ENCODE peak calls at places on chromosomes 7 and 10, in nine cellular contexts. B is A549, F is astrocyte of the spinal cord, D is esophagus muscularis mucosa, W is uterus, L is endothelial cell of umbilical vein, E is AG04450, A is psoas muscle, P is heart left ventricle. C is an unnamed sample.

GRCh38 chr7:142746268-142746667 is 3.0 kb upstream of the PRSS1 start:
- DNase-seq in E (no peak), W (no peak), F (no peak), D (peak; percentile 77), B (no peak), L (no peak), P (no peak), A (no peak), C (no peak)

GRCh38 chr7:140316165-140316661 is 82.1 kb downstream of the SLC37A3 start:
- DNase-seq in A (peak; percentile 62), W (peak; percentile 80), B (peak; percentile 79), L (peak; percentile 27), D (peak; percentile 93), P (peak; percentile 70), F (peak; percentile 59), E (peak; percentile 16), C (no peak)

GRCh38 chr10:29646960-29647431 is 12.2 kb upstream of the SVIL start:
- DNase-seq in L (no peak), D (no peak), B (no peak), W (no peak), P (no peak), F (peak; percentile 81), E (no peak), A (no peak), C (no peak)

GRCh38 chr7:7772385-7772784 is 54.0 kb upstream of the RPA3 start:
- DNase-seq in A (no peak), F (peak; percentile 66), B (no peak), L (peak; percentile 11), E (no peak), D (no peak), W (no peak), P (no peak), C (peak; percentile 57)

GRCh38 chr10:101394522-101395133 is 40.7 kb downstream of the BTRC start:
- DNase-seq in E (no peak), F (no peak), P (no peak), W (no peak), D (no peak), A (no peak), L (no peak), B (no peak), C (peak; percentile 12)

GRCh38 chr7:106652092-106652491 is 8.9 kb downstream of the CCDC71L start:
- DNase-seq in D (no peak), E (no peak), A (no peak), B (no peak), L (no peak), W (no peak), P (no peak), F (no peak), C (no peak)

GRCh38 chr10:126634915-126635314 is 35.6 kb downstream of the C10orf90 start:
- DNase-seq in L (no peak), F (peak; percentile 55), W (no peak), P (no peak), D (no peak), E (no peak), A (no peak), B (no peak), C (no peak)

GRCh38 chr7:80781561-80781979 is 137.3 kb downstream of the SEMA3C start:
- DNase-seq in E (peak; percentile 26), B (peak; percentile 76), D (no peak), L (peak; percentile 74), P (no peak), F (peak; percentile 96), W (peak; percentile 54), A (no peak), C (no peak)

DNA sequence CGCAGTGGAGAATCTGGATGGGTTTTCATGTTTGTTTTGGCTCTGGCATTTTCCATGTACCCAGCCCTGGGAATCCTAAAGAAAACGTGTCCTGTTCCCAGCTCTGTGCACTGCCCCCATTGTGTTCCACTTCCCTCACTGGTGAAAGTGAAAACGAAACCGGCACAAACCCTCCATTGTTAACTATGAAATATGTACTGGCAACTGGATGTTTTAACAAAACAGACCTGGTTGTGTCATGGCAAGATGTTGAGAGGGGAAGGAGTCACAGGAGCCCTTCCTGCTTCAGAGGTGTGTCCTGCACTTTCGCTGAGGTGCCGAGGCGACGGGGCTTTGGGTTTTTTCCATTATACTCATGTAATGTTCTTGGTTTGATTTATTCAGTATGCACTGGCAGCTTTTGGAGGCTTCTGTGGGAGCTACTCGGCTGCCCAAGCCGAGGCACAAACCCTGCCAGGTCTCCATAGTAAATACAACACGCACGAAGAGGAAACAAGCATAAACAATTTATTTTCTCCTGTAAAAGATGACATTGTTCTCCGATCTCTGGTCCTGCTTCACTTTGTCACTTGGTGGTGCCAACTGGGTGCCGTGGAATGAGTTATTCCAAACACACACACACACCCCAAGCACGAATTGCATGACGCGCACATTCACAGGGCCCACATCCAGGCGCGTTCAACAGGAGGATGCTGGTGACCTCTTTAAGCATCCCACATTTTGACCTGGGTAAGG is 118.2 kb downstream of the CDK6 start:
- DNase-seq in B (peak; percentile 36), W (peak; percentile 72), L (peak; percentile 97), D (no peak), F (peak; percentile 90), E (no peak), P (peak; percentile 64), A (peak; percentile 23), C (peak; percentile 55)
- H3K4me3 ChIP-seq in B (peak overlapping the region; percentile 34), W (peak overlapping the region; percentile 40), L (peak overlapping the region; percentile 36), D (peak overlapping the region; percentile 57), F (peak overlapping the region; percentile 39), E (peak overlapping the region; percentile 45), P (peak overlapping the region; percentile 51), A (peak overlapping the region; percentile 69), C (no peak overlapping the region)

GRCh38 chr10:28097633-28098032 is 98.8 kb upstream of the ODAD2 start:
- DNase-seq in E (no peak), A (no peak), W (no peak), L (no peak), P (no peak), B (no peak), F (no peak), D (no peak), C (no peak)
- TF ChIP-seq CTCF in E (peak; percentile 8), A (no peak), W (no peak), L (no peak), P (no peak), B (no peak), F (no peak), D (no peak), C (no peak)

GRCh38 chr7:711967-712600 is 14.4 kb upstream of the DNAAF5 start:
- DNase-seq in L (no peak), A (no peak), B (no peak), P (no peak), D (no peak), W (no peak), F (no peak), E (no peak), C (no peak)

GRCh38 chr7:714251-714671 is 12.2 kb upstream of the DNAAF5 start:
- DNase-seq in D (no peak), F (no peak), L (no peak), W (no peak), E (no peak), P (no peak), B (no peak), A (no peak), C (no peak)

GRCh38 chr7:713488-714230 is 12.8 kb upstream of the DNAAF5 start:
- DNase-seq in E (no peak), F (no peak), A (no peak), P (no peak), W (no peak), B (no peak), D (no peak), L (no peak), C (no peak)

GRCh38 chr7:711093-711966 is 15.2 kb upstream of the DNAAF5 start:
- DNase-seq in D (no peak), P (peak; percentile 69), L (peak; percentile 42), B (no peak), W (peak; percentile 35), E (no peak), F (no peak), A (no peak), C (no peak)

DNA sequence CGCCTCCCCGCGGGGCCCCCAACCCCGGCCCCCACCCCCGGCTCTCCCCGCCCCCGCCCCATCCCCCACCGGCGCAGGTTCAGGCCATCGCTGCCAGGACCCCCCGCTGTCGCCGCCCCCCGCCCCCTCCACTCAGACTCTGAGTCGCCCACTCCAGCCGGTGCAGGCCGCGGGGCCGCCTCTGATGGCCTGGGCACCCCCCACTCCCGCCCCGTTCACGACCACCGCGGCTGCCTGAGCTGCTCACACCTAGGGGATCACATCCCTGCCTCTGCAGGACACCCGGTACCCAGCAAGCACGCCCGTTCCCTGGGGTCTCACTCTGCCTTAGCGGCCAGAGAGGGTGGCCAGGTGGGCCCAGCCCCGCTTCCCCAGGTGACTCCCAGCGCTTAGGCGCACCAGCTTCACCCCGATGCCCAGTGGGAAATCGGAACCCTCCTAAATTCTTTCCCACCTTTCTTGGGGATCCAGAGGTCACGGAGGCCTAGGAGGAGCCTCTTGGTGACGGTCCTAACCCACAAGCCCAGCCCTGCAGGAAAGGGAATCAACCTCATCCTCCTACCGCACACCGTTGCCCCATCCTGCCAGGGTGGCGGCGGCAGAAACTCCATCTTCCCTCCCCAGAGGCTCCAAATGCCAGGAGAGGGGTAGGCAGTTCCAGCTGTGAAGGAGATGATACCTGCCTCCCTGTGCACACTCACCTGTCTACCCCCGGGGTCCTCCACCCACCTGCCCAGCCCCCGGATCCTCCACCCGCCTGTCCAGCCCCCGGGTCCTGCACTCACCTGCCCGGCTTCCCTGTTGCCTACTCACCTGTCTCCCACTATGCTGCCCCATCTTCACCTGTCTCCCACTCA is 13.7 kb upstream of the DNAAF5 start:
- DNase-seq in B (no peak), F (no peak), E (no peak), D (no peak), A (no peak), P (no peak), L (no peak), W (no peak), C (no peak)
- H3K4me3 ChIP-seq in B (no peak overlapping the region), F (peak overlapping the region; percentile 25), E (peak overlapping the region; percentile 27), D (peak overlapping the region; percentile 83), A (no peak overlapping the region), P (peak overlapping the region; percentile 70), L (peak overlapping the region; percentile 62), W (peak overlapping the region; percentile 82), C (no peak overlapping the region)

GRCh38 chr7:77696643-77697534 is 630 bp downstream of the RSBN1L start:
- DNase-seq in E (no peak), P (peak; percentile 81), B (peak; percentile 52), A (peak; percentile 58), D (peak; percentile 92), F (peak; percentile 55), W (peak; percentile 49), L (peak; percentile 78), C (peak; percentile 61)

GRCh38 chr7:77693830-77694583 is 2.3 kb upstream of the RSBN1L start:
- DNase-seq in L (no peak), A (no peak), P (no peak), F (no peak), D (no peak), E (no peak), B (no peak), W (no peak), C (no peak)

GRCh38 chr7:77697535-77697831 is 1.2 kb downstream of the RSBN1L start:
- DNase-seq in F (no peak), D (no peak), L (no peak), A (peak; percentile 32), P (no peak), W (no peak), E (no peak), B (no peak), C (no peak)

GRCh38 chr7:77698042-77698625 is 1.9 kb downstream of the RSBN1L start:
- DNase-seq in P (no peak), F (no peak), B (no peak), W (no peak), D (no peak), E (no peak), A (no peak), L (peak; percentile 23), C (peak; percentile 13)

DNA sequence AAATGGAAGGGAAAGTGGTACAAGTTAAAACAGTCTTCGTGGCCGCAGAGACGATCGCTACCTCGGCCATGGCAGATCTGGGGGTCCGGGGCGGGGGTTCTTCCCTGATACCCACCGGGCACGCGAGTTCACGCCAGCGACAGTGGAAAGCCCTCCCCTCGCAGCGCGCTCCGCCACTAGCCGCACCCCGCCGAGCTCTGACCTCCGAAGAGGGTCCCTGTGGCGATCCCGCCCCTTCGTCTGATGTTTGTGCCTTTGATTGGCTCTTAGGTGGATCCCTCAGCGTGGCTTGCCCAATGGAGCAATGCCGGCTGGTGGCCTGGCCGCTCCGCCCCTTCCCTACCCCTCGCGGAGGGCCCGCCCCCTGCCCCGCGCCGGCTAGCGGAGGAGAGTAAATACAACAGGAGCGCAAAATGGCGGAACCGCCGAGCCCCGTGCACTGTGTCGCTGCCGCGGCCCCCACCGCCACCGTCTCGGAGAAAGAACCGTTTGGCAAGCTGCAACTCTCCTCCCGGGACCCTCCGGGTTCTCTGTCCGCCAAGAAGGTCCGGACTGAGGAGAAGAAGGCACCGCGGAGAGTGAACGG is at the start of gene RSBN1L:
- DNase-seq in D (peak; percentile 99), E (peak; percentile 92), F (peak; percentile 98), B (peak; percentile 96), A (peak; percentile 98), W (peak; percentile 98), L (peak; percentile 99), P (peak; percentile 99), C (peak; percentile 98)
- TF ChIP-seq CTCF in D (peak; percentile 55), E (peak; percentile 42), F (peak; percentile 34), B (no peak), A (peak; percentile 50), W (peak; percentile 24), L (peak; percentile 11), P (peak; percentile 22), C (peak; percentile 31)